ENCODE peak calls at places on chromosome 21, in eight cellular contexts. P, F, O, J, K, Y, X and N are unnamed samples.

GRCh38 chr21:34889287-34889536 is 159.9 kb downstream of the RUNX1 start:
- DNase-seq in P (no peak), F (peak), O (no peak), J (no peak), K (peak), Y (no peak), X (no peak), N (peak)

GRCh38 chr21:39441502-39442475 is 3.8 kb downstream of the LCA5L start:
- DNase-seq in P (no peak), F (peak), O (peak), J (no peak), K (peak), Y (no peak), X (no peak), N (no peak)

GRCh38 chr21:17738171-17738953 is 80.8 kb downstream of the C21orf91 start:
- DNase-seq in P (no peak), F (peak), O (no peak), J (no peak), K (no peak), Y (no peak), X (no peak), N (no peak)

GRCh38 chr21:41499920-41500319 is 8.0 kb downstream of the TMPRSS2 start:
- DNase-seq in P (no peak), F (no peak), O (no peak), J (no peak), K (no peak), Y (no peak), X (no peak), N (no peak)

GRCh38 chr21:18369115-18369514 is 34.5 kb downstream of the TMPRSS15 start:
- DNase-seq in P (no peak), F (peak), O (peak), J (no peak), K (peak), Y (no peak), X (no peak), N (no peak)

GRCh38 chr21:43300496-43301423 is 126.2 kb downstream of the SIK1 start:
- DNase-seq in P (no peak), F (no peak), O (no peak), J (no peak), K (no peak), Y (no peak), X (peak), N (no peak)

GRCh38 chr21:21200939-21201610 is 202.9 kb downstream of the NCAM2 start:
- DNase-seq in P (no peak), F (no peak), O (no peak), J (no peak), K (no peak), Y (no peak), X (no peak), N (no peak)

GRCh38 chr21:38840456-38841129 is 34.9 kb downstream of the ETS2 start:
- DNase-seq in P (no peak), F (no peak), O (no peak), J (no peak), K (no peak), Y (no peak), X (no peak), N (no peak)

GRCh38 chr21:43734830-43735229 is 15.9 kb downstream of the PDXK start:
- DNase-seq in P (no peak), F (no peak), O (no peak), J (no peak), K (no peak), Y (no peak), X (no peak), N (peak)

GRCh38 chr21:44298301-44298700 is 1.6 kb upstream of the PFKL start:
- DNase-seq in P (no peak), F (no peak), O (no peak), J (no peak), K (no peak), Y (no peak), X (no peak), N (no peak)

GRCh38 chr21:31912501-31912900 is 39.7 kb downstream of the HUNK start:
- DNase-seq in P (no peak), F (no peak), O (no peak), J (no peak), K (no peak), Y (no peak), X (no peak), N (no peak)